ENCODE peak calls at places on chromosomes 4 and X, in four cellular contexts. A, N, E and V are unnamed samples.

GRCh38 chr4:186627226-186627865 is 72.0 kb upstream of the MTNR1A start:
- DNase-seq in N (no peak), E (no peak), A (no peak), V (no peak)

GRCh38 chrX:119809185-119809666 is 17.8 kb upstream of the RPL39 start:
- DNase-seq in A (no peak), E (no peak), N (peak), V (no peak)

GRCh38 chr4:8221985-8222384 is 22.9 kb downstream of the SH3TC1 start:
- DNase-seq in N (no peak), A (no peak), E (no peak), V (no peak)

GRCh38 chr4:81565137-81565870 is 93.6 kb upstream of the RASGEF1B start:
- DNase-seq in N (no peak), E (no peak), A (peak), V (no peak)

GRCh38 chrX:63657821-63658220 is 127.2 kb downstream of the ARHGEF9 start:
- DNase-seq in A (no peak), N (no peak), E (no peak), V (no peak)

GRCh38 chr4:48780867-48781219 is 764 bp upstream of the FRYL start:
- DNase-seq in N (no peak), A (no peak), E (peak), V (no peak)

GRCh38 chr4:929970-930625 is 2.0 kb downstream of the GAK start:
- DNase-seq in E (peak), A (no peak), N (no peak), V (no peak)

GRCh38 chrX:155086202-155086840 is 15.0 kb downstream of the BRCC3 start:
- DNase-seq in A (peak), N (peak), E (peak), V (peak)

GRCh38 chr4:56821394-56822263 is at the start of gene SPINK2:
- DNase-seq in A (peak), N (peak), E (no peak), V (peak)

GRCh38 chrX:153667281-153667831 is 6.3 kb downstream of the PNCK start:
- DNase-seq in E (no peak), N (no peak), A (no peak), V (no peak)

GRCh38 chrX:41779058-41779564 is 55.1 kb downstream of the GPR82 start:
- DNase-seq in N (no peak), A (no peak), E (peak), V (no peak)

GRCh38 chrX:67780694-67781109 is 236.9 kb downstream of the AR start:
- DNase-seq in E (no peak), N (no peak), A (no peak), V (no peak)

GRCh38 chrX:48617542-48618340 is 20.4 kb downstream of the WDR13 start:
- DNase-seq in N (peak), A (no peak), E (no peak), V (no peak)

GRCh38 chr4:100797791-100798190 is 280.0 kb upstream of the EMCN start:
- DNase-seq in E (no peak), A (no peak), N (no peak), V (no peak)

GRCh38 chrX:10922158-10922557 is 189.0 kb upstream of the HCCS start:
- DNase-seq in A (no peak), N (no peak), E (peak), V (no peak)

GRCh38 chrX:133048751-133049150 is 48.2 kb downstream of the USP26 start:
- DNase-seq in A (no peak), E (no peak), N (no peak), V (no peak)

GRCh38 chrX:133054761-133055385 is 42.0 kb downstream of the USP26 start:
- DNase-seq in N (no peak), A (no peak), E (no peak), V (no peak)

GRCh38 chrX:133056341-133056740 is 40.6 kb downstream of the USP26 start:
- DNase-seq in E (no peak), A (no peak), N (no peak), V (no peak)

GRCh38 chrX:133053854-133054565 is 42.9 kb downstream of the USP26 start:
- DNase-seq in E (no peak), A (no peak), N (no peak), V (no peak)
- TF ChIP-seq ELF4 in E (no peak), A (no peak), N (no peak), V (no peak)

GRCh38 chrX:31333181-31333831 is 261.5 kb upstream of the FTHL17 start:
- DNase-seq in N (no peak), E (no peak), A (no peak), V (no peak)
- TF ChIP-seq ELF4 in N (no peak), E (no peak), A (no peak), V (no peak)

DNA sequence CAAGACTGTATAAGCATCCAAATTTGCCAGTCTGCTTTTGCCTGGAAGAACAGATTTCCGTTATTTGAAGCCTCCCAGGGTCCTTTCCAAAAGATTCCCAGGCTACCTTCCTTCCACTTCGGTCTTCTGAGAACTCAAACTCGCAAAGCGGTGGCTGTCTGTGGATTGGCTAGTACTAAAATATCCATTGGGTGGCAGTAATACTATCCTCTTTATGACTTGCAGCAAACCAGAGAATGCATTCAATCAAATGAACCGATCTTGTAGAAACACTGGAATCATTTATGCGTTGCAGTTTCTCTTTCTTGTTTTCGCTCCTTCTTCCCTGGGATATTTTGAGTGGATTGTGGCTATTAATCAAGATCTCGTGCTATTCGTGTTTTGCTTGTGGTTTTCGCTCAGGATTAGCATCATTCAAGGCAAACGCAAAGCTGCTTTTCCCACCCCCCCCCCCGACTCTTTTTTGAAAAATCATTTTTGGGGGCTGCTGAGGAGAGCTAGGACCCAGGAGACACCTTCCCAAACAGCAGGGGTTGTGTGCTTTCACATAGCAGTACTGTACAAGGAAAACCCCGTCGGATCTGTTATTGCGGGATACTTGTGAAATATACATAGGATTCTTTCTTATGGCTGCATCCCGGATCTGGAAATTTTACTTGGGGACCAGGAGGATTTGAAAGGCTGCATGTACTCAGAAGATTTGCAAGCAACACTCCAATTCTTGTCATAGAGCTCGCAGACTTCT is at the start of gene IL1RAPL1:
- DNase-seq in N (no peak), A (peak), E (no peak), V (no peak)
- TF ChIP-seq ELF4 in N (no peak), A (no peak), E (no peak), V (no peak)

GRCh38 chr4:137648531-137648930 is 116.2 kb upstream of the PCDH18 start:
- DNase-seq in A (no peak), N (no peak), E (no peak), V (no peak)

GRCh38 chr4:137647375-137647774 is 115.1 kb upstream of the PCDH18 start:
- DNase-seq in A (no peak), N (no peak), E (no peak), V (no peak)

GRCh38 chr4:137655286-137655685 is 123.0 kb upstream of the PCDH18 start:
- DNase-seq in N (no peak), E (no peak), A (no peak), V (no peak)

GRCh38 chr4:137651128-137651527 is 118.8 kb upstream of the PCDH18 start:
- DNase-seq in E (no peak), A (no peak), N (no peak), V (no peak)

DNA sequence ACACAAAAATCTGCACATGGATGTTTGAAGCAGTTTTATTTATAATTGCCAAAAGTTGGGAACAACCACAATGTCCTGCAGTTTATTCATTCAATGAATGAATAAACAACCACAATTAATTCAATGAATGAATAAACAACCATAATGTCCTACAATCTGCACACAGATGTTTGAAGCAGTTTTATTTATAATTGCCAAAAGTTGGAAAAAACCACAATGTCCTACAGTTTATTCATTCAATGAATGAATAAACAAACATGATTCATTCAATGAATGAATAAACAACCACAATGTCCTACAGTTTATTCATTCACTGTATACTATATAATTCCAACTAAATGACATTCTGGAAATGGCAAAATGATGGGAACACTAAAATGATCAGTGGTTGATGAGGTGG is 117.8 kb upstream of the PCDH18 start:
- DNase-seq in E (no peak), N (no peak), A (no peak), V (no peak)
- TF ChIP-seq ELF4 in E (no peak), N (no peak), A (no peak), V (no peak)

DNA sequence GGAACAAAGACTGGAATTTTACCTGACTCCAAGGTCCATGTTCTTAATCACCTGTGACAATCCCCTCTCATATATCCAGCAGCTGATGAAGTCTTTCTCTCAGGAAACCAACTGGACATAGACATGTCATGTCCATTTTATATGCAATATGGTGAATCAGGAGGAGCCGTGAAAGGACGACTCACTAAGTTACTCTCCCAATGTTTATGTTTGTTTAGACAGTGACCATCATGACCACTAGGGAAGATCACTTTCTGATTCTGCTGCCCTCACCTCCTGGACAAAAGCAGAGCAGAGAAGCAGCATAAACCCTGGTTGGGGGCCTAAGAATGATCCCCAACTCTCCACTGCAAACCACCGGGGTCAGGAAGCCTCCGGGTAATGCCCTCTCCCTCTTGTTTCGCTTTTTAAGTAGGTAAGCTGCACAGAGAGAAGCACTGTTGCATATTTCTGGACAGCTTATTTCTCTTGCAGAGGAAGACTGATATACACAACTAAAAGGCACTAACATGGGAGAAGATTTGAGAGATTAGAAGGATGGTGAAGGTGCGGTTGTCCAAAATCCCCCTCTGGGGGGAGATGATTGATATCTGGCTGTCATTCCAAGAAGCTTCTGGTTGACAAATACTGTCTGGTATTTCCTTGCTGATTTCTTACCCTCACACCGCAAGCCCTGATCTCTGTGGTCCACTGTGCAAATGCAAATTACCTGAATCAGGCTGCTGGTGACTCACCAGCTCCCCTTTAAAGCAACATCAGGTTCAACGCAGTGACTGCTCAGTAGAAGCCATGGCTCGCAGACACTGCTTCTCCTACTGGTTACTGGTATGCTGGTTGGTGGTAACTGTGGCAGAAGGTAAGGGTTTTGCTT is at the start of gene ODAPH:
- DNase-seq in E (no peak), A (peak), N (no peak), V (no peak)
- TF ChIP-seq ELF4 in E (no peak), A (no peak), N (no peak), V (no peak)